ENCODE peak calls at places on chromosomes 13 and 19, in nine cellular contexts. M is neural progenitor cell, Y is cardiac fibroblast, Q is cardiac muscle cell, A is tibial nerve, P is aorta, U is mesendoderm, L is IMR-90, D is body of pancreas. F is an unnamed sample.

GRCh38 chr19:56111601-56112312 is 9.3 kb downstream of the ZNF787 start:
- DNase-seq in M (peak), Y (no peak), Q (no peak), A (no peak), P (peak), U (no peak), L (no peak), D (peak), F (no peak)

GRCh38 chr13:112569771-112570288 is 18.1 kb downstream of the TUBGCP3 start:
- DNase-seq in M (no peak), Y (no peak), Q (no peak), A (no peak), P (no peak), U (no peak), L (no peak), D (no peak), F (no peak)

GRCh38 chr19:41595258-41595889 is 19.4 kb downstream of the CEACAM21 start:
- DNase-seq in M (peak), Y (peak), Q (peak), A (no peak), P (peak), U (peak), L (peak), D (peak), F (peak)

GRCh38 chr19:13718733-13719132 is 45.6 kb upstream of the MRI1 start:
- DNase-seq in M (peak), Y (peak), Q (peak), A (no peak), P (peak), U (peak), L (peak), D (peak), F (peak)

GRCh38 chr19:12703056-12703455 is 6.6 kb upstream of the FBXW9 start:
- DNase-seq in M (peak), Y (peak), Q (peak), A (no peak), P (no peak), U (peak), L (peak), D (no peak), F (peak)

GRCh38 chr13:42970824-42971669 is 21.0 kb downstream of the EPSTI1 start:
- DNase-seq in M (peak), Y (peak), Q (peak), A (no peak), P (no peak), U (peak), L (peak), D (no peak), F (peak)

GRCh38 chr19:14507704-14508246 is 10.4 kb downstream of the DNAJB1 start:
- DNase-seq in M (no peak), Y (peak), Q (peak), A (no peak), P (no peak), U (no peak), L (peak), D (no peak), F (peak)

GRCh38 chr19:32407004-32407992 is 1.7 kb downstream of the DPY19L3 start:
- DNase-seq in M (no peak), Y (peak), Q (peak), A (no peak), P (no peak), U (peak), L (peak), D (peak), F (peak)

GRCh38 chr13:111879719-111880118 is 187.2 kb upstream of the SOX1 start:
- DNase-seq in M (no peak), Y (no peak), Q (no peak), A (no peak), P (no peak), U (no peak), L (no peak), D (no peak), F (no peak)

GRCh38 chr13:73119612-73120011 is 60.8 kb downstream of the KLF5 start:
- DNase-seq in M (no peak), Y (no peak), Q (no peak), A (no peak), P (no peak), U (no peak), L (no peak), D (no peak), F (no peak)

GRCh38 chr19:40241809-40242384 is 15.4 kb upstream of the CCNP start:
- DNase-seq in M (no peak), Y (peak), Q (peak), A (peak), P (peak), U (no peak), L (no peak), D (no peak), F (no peak)

GRCh38 chr19:47093841-47094240 is 19.7 kb downstream of the ZC3H4 start:
- DNase-seq in M (no peak), Y (no peak), Q (no peak), A (no peak), P (no peak), U (no peak), L (no peak), D (no peak), F (peak)
- H3K4me3 ChIP-seq in M (no peak), Y (no peak), Q (no peak), A (no peak), P (no peak), U (no peak), L (no peak), D (no peak), F (no peak)

DNA sequence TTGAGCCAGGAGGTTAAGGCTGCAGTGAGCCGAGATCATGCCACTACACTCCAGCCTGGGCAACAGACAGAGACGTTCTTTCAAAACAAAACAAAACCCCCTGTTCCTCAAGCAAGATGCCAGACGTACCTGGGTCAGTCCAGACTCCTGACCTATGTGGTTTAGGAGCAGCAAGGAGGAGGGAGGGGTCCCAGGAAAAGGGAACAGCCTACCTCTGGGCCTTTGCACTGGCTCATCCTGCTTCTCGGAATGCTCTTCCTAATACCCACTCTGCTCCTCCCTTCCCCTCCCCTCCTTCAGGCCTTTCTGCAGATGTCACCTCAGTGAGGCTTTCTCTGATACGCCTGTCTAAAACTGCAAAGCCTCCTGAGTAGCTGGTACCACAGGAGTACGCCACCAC is 9.5 kb downstream of the RINL start:
- DNase-seq in M (no peak), Y (no peak), Q (no peak), A (no peak), P (no peak), U (peak), L (no peak), D (no peak), F (no peak)
- H3K4me3 ChIP-seq in M (no peak), Y (no peak), Q (no peak), A (no peak), P (no peak), U (no peak), L (no peak), D (no peak), F (no peak)

GRCh38 chr19:51391073-51391611 is 751 bp upstream of the C19orf84 start:
- DNase-seq in M (no peak), Y (no peak), Q (no peak), A (no peak), P (no peak), U (no peak), L (no peak), D (no peak), F (no peak)

GRCh38 chr19:51396175-51396574 is 5.8 kb upstream of the C19orf84 start:
- DNase-seq in M (no peak), Y (no peak), Q (no peak), A (no peak), P (no peak), U (no peak), L (no peak), D (no peak), F (no peak)

GRCh38 chr19:51389143-51389542 is 1.2 kb downstream of the C19orf84 start:
- DNase-seq in M (no peak), Y (no peak), Q (no peak), A (no peak), P (no peak), U (no peak), L (no peak), D (no peak), F (no peak)

GRCh38 chr19:51398096-51398704 is 7.8 kb upstream of the C19orf84 start:
- DNase-seq in M (peak), Y (peak), Q (peak), A (no peak), P (no peak), U (peak), L (peak), D (no peak), F (peak)

GRCh38 chr19:51394045-51394836 is 3.9 kb upstream of the C19orf84 start:
- DNase-seq in M (peak), Y (peak), Q (peak), A (peak), P (peak), U (peak), L (peak), D (peak), F (peak)
- H3K4me3 ChIP-seq in M (peak), Y (peak), Q (peak), A (peak), P (peak), U (peak), L (peak), D (no peak), F (peak)

DNA sequence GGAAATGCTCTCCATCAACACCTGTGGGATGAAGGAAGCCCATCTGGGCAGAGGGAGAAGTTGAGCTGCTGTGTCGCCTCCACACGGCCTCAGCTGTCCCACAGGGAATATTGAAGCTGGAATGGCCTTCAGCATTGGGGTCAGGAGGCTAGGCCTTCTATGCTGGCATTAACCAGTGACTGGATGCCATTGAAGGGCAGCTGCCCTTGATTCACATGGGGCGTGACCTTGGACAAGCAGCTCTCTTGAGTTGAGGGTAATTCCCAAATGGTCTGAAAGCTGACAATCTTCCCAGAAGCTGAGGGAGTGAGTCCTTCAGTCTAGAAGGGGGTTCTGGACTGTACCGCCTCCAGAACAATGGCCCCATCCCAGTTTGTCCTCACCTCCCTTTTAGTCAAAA is 6.7 kb downstream of the BCL3 start:
- DNase-seq in M (no peak), Y (no peak), Q (no peak), A (no peak), P (no peak), U (no peak), L (no peak), D (no peak), F (no peak)
- H3K4me3 ChIP-seq in M (no peak), Y (no peak), Q (no peak), A (no peak), P (no peak), U (no peak), L (no peak), D (no peak), F (no peak)

GRCh38 chr13:85009447-85009846 is 789.8 kb downstream of the SLITRK6 start:
- DNase-seq in M (no peak), Y (no peak), Q (no peak), A (no peak), P (no peak), U (no peak), L (no peak), D (no peak), F (no peak)
- H3K4me3 ChIP-seq in M (no peak), Y (no peak), Q (no peak), A (no peak), P (no peak), U (no peak), L (no peak), D (no peak), F (no peak)

GRCh38 chr19:1290245-1290698 is 4.6 kb downstream of the EFNA2 start:
- DNase-seq in M (no peak), Y (no peak), Q (no peak), A (no peak), P (no peak), U (no peak), L (no peak), D (no peak), F (no peak)

GRCh38 chr19:1293782-1294621 is 8.3 kb downstream of the EFNA2 start:
- DNase-seq in M (no peak), Y (no peak), Q (no peak), A (no peak), P (no peak), U (no peak), L (no peak), D (no peak), F (no peak)

GRCh38 chr19:1290699-1291651 is 5.3 kb downstream of the EFNA2 start:
- DNase-seq in M (no peak), Y (no peak), Q (no peak), A (no peak), P (no peak), U (no peak), L (no peak), D (no peak), F (no peak)

GRCh38 chr19:1292419-1293151 is 6.9 kb downstream of the EFNA2 start:
- DNase-seq in M (no peak), Y (no peak), Q (no peak), A (no peak), P (no peak), U (no peak), L (no peak), D (no peak), F (no peak)

DNA sequence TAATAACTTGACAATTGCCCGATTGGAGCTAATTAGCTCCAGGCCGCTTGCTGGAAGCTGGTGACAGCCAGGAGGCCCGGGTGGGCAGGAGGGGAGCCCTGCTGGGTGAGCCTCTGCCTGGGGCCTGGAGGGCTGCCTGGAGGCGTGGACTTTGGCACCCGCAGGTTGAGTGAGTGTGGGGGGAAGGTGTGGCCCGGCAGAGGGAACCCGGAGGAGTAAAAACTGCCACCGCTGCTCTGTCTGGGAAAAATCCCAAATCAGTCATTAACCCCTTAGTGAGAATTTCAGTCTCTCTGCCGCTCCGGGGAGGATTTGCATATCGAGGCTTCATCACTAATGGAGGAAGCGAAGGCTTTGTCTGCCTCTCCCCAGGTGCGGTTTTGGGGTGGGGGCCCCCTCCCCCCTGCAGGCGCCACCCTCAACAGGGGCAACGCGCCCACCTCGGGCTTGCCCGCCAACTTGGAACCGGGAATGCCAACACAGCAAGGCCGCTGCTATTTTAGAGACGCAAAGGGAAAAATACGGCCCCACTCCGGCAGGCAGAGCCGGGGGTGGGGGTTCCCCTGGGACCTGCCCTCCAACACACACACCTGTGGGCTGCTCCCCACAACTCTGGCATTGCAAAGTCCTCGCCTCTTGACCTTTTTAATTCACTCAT is 6.2 kb downstream of the EFNA2 start:
- DNase-seq in M (no peak), Y (no peak), Q (no peak), A (no peak), P (no peak), U (no peak), L (no peak), D (no peak), F (no peak)
- H3K4me3 ChIP-seq in M (no peak), Y (no peak), Q (no peak), A (no peak), P (no peak), U (no peak), L (no peak), D (no peak), F (no peak)

GRCh38 chr19:5717215-5717614 is 2.7 kb downstream of the LONP1 start:
- DNase-seq in M (no peak), Y (no peak), Q (no peak), A (no peak), P (no peak), U (no peak), L (no peak), D (no peak), F (no peak)

GRCh38 chr19:5718032-5718578 is 1.8 kb downstream of the LONP1 start:
- DNase-seq in M (no peak), Y (peak), Q (peak), A (no peak), P (no peak), U (no peak), L (peak), D (no peak), F (peak)

GRCh38 chr19:5719961-5720790 is at the start of the genes CATSPERD and LONP1:
- DNase-seq in M (peak), Y (peak), Q (peak), A (peak), P (peak), U (peak), L (peak), D (peak), F (peak)

GRCh38 chr19:5718579-5719273 is 1.2 kb downstream of the LONP1 start:
- DNase-seq in M (no peak), Y (peak), Q (peak), A (no peak), P (no peak), U (peak), L (peak), D (peak), F (peak)

DNA sequence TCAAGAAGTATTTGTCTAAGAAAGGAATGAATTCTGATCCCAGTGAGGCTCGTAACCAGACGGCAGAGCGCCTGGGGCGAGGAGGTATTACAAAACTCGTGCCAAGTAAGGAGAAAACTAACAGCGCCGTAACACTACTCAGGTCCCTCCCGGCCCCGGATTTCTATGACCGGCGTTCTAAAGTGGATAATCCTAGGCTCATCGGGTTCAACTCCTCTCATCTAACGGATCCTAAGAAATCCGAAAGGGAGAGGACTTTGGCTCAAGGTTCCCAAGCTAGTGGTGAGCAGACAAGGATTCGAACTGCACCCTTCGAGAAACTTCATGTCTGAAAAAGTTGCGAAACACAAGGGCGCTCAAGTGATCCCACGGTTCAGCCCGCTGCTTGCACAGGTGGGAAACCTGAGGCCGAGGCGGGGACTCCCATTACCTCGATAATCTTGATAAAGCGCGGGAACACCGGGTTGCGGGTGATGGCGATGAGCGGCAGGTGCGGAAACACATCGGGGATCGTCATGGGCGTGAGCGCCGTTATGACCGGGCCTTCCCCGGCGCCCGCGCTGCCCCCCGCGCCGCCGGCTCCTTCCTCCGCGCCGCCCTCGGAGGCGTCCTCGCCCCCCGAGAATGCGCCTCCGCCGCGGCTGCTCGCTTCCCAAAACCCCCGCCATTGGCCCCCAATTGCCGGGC is 529 bp downstream of the LONP1 start:
- DNase-seq in M (peak), Y (peak), Q (no peak), A (no peak), P (peak), U (no peak), L (peak), D (peak), F (peak)
- H3K4me3 ChIP-seq in M (peak), Y (peak), Q (peak), A (peak), P (peak), U (peak), L (peak), D (peak), F (peak)